ENCODE peak calls at places on chromosomes 5 and 9, in five cellular contexts. U is right cardiac atrium; O is MG63; D is left lung; Y is CD8-positive, alpha-beta memory T cell. F is an unnamed sample.

GRCh38 chr5:146079695-146080361 is 25.5 kb downstream of the PLAC8L1 start:
- DNase-seq in U (no peak), O (no peak), D (no peak), Y (no peak), F (no peak)

GRCh38 chr5:7850533-7851239 is at the start of gene CFAP90:
- DNase-seq in U (peak), O (peak), D (peak), Y (peak), F (peak)

GRCh38 chr9:7388755-7389154 is 410.8 kb downstream of the DMAC1 start:
- DNase-seq in U (no peak), O (no peak), D (no peak), Y (no peak), F (no peak)

GRCh38 chr5:126970517-126971017 is 59.8 kb downstream of the MARCHF3 start:
- DNase-seq in U (no peak), O (peak), D (no peak), Y (no peak), F (no peak)

GRCh38 chr5:123429993-123430392 is 6.8 kb upstream of the CEP120 start:
- DNase-seq in U (no peak), O (peak), D (peak), Y (no peak), F (no peak)

GRCh38 chr9:116589392-116590354 is 97.4 kb upstream of the TRIM32 start:
- DNase-seq in U (no peak), O (no peak), D (no peak), Y (no peak), F (no peak)

GRCh38 chr5:1483064-1483463 is 37.8 kb upstream of the SLC6A3 start:
- DNase-seq in U (no peak), O (no peak), D (no peak), Y (no peak), F (no peak)

GRCh38 chr5:118891252-118891651 is 97.1 kb downstream of the DTWD2 start:
- DNase-seq in U (no peak), O (no peak), D (no peak), Y (no peak), F (no peak)

GRCh38 chr5:129051283-129051682 is 43.3 kb upstream of the ISOC1 start:
- DNase-seq in U (no peak), O (no peak), D (no peak), Y (no peak), F (no peak)

GRCh38 chr9:90107021-90107771 is 502.4 kb downstream of the GADD45G start:
- DNase-seq in U (no peak), O (peak), D (peak), Y (no peak), F (no peak)

GRCh38 chr9:86804011-86804410 is 143.3 kb downstream of the GAS1 start:
- DNase-seq in U (no peak), O (no peak), D (no peak), Y (no peak), F (no peak)

GRCh38 chr5:111945535-111945934 is 188.5 kb upstream of the NREP start:
- DNase-seq in U (no peak), O (no peak), D (no peak), Y (no peak), F (no peak)

GRCh38 chr5:17799521-17799920 is 165.3 kb downstream of the TAF11L14 start:
- DNase-seq in U (no peak), O (no peak), D (no peak), Y (no peak), F (no peak)

GRCh38 chr5:56827043-56827442 is 11.7 kb downstream of the MAP3K1 start:
- DNase-seq in U (no peak), O (no peak), D (no peak), Y (no peak), F (no peak)

GRCh38 chr9:137817236-137818200 is 60.1 kb upstream of the CACNA1B start:
- DNase-seq in U (no peak), O (no peak), D (peak), Y (no peak), F (no peak)

GRCh38 chr5:98041661-98042060 is 731.8 kb upstream of the RGMB start:
- DNase-seq in U (no peak), O (no peak), D (no peak), Y (no peak), F (no peak)

GRCh38 chr9:92414566-92414965 is 9.7 kb downstream of the OMD start:
- DNase-seq in U (no peak), O (no peak), D (no peak), Y (no peak), F (no peak)

GRCh38 chr5:177301503-177302165 is 1.9 kb downstream of the RAB24 start:
- DNase-seq in U (no peak), O (peak), D (peak), Y (no peak), F (no peak)

GRCh38 chr5:107769531-107769930 is 98.8 kb upstream of the EFNA5 start:
- DNase-seq in U (no peak), O (no peak), D (no peak), Y (no peak), F (no peak)

GRCh38 chr9:34158362-34158869 is 20.4 kb upstream of the UBAP1 start:
- DNase-seq in U (no peak), O (peak), D (peak), Y (no peak), F (peak)

GRCh38 chr5:13478831-13479465 is 465.5 kb downstream of the DNAH5 start:
- DNase-seq in U (no peak), O (peak), D (no peak), Y (no peak), F (no peak)

GRCh38 chr9:89438194-89438593 is 59.7 kb downstream of the SEMA4D start:
- DNase-seq in U (no peak), O (no peak), D (no peak), Y (no peak), F (no peak)

GRCh38 chr9:94108584-94108983 is 24.3 kb downstream of the PTPDC1 start:
- DNase-seq in U (peak), O (peak), D (no peak), Y (no peak), F (no peak)

DNA sequence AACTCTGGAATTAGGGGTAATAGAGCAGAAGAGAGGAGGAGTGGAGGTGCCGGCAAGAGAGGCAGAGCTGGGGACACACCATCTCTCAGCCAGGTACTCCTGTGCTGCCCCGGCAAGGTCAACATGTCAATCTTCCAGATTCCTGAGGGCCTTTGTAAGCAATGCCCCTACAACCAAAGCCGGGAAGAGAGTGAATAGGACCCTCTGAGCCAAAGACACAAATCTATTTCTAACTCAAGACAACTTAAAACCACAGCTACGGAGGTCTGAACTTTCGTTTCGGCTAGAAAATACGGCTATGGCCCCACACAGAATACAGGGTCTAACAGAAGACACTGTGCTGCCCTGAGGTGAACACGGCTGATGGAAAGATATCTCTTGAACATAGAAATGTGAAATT is 66.6 kb downstream of the SERINC5 start:
- DNase-seq in U (no peak), O (no peak), D (no peak), Y (no peak), F (no peak)
- H3K4me3 ChIP-seq in U (no peak), O (peak), D (no peak), Y (peak), F (peak)

GRCh38 chr5:179815491-179816249 is 5.0 kb upstream of the SQSTM1 start:
- DNase-seq in U (peak), O (no peak), D (no peak), Y (no peak), F (no peak)
- H3K4me3 ChIP-seq in U (no peak), O (no peak), D (no peak), Y (no peak), F (no peak)

DNA sequence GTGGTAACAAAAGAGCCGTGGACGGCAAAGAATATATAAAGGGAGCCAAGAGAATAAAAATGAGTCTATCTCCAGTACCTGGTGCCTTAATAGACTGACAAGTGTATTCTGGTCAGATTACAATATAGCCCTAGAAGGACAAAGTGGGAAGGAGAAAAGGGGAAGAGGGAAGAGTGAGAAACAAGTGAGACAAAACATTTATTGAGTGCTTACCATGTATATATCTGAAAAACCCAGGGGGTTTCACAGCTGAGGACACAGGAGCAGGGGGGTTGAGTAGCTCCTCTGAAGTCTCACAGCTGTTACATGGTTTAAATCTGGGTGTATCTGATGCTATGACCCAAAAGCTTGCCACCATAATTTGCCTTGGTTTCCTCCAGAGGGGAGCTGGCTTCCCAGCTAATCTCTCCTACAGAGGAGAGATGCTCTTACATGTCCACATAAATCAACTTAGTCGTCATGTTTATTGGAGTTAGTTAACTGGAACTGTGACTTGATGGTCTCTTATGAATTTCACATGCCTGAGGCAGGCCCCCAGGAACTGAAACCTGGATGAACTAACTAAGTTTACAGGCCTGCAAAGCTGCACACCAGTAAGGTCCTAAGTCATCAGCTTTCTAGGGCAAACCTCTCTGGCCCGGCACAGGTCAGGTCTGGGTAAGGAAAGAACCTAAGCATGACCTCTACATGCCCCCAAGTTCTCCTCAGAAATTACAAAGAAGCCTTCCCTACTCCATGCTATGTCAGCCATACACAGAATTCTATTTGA is 15.5 kb downstream of the SIL1 start:
- DNase-seq in U (no peak), O (no peak), D (no peak), Y (no peak), F (no peak)
- H3K4me3 ChIP-seq in U (no peak), O (no peak), D (no peak), Y (no peak), F (no peak)

GRCh38 chr5:168287362-168287761 is 4.1 kb upstream of the WWC1 start:
- DNase-seq in U (no peak), O (no peak), D (no peak), Y (no peak), F (no peak)
- H3K4me3 ChIP-seq in U (no peak), O (no peak), D (no peak), Y (no peak), F (no peak)

GRCh38 chr5:167821096-167821590 is 470.3 kb upstream of the WWC1 start:
- DNase-seq in U (no peak), O (no peak), D (no peak), Y (no peak), F (no peak)

GRCh38 chr5:167820266-167820988 is 471.0 kb upstream of the WWC1 start:
- DNase-seq in U (no peak), O (no peak), D (no peak), Y (no peak), F (no peak)

GRCh38 chr5:167819406-167819805 is 472.0 kb upstream of the WWC1 start:
- DNase-seq in U (no peak), O (no peak), D (no peak), Y (no peak), F (no peak)

GRCh38 chr5:167822241-167822640 is 469.2 kb upstream of the WWC1 start:
- DNase-seq in U (no peak), O (no peak), D (no peak), Y (no peak), F (no peak)

GRCh38 chr5:167821669-167822068 is 469.8 kb upstream of the WWC1 start:
- DNase-seq in U (no peak), O (no peak), D (no peak), Y (no peak), F (no peak)
- H3K4me3 ChIP-seq in U (no peak), O (no peak), D (no peak), Y (no peak), F (peak)

DNA sequence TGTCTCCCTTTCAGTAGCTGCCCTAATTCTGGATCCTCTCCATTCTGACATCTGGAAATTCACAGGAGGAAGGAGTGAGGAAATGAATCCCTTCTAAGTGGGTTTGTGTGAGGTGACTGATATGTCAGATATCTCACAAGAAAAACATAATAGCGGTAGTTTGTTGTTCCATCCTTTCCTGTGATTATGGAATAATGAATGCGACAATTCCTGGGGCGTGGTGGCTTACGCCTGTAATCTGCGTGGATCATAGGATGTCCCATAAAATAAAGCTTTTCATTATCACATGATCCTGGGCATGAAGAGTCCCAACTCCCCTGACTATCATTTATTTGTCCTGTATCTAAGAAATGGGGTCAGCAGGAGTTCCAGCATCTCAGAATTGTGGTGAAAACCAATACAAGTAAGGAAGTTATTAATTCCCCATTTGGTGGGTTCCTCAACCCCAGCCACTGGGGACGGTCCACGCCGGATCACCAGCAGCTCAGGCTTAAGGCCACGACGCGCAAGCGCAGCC is 375 bp upstream of the C5orf24 start:
- DNase-seq in U (no peak), O (no peak), D (no peak), Y (no peak), F (no peak)
- H3K4me3 ChIP-seq in U (no peak), O (peak), D (no peak), Y (peak), F (peak)

GRCh38 chr5:38847549-38848341 is 1.9 kb downstream of the OSMR start:
- DNase-seq in U (no peak), O (no peak), D (no peak), Y (no peak), F (no peak)
- H3K4me3 ChIP-seq in U (peak), O (peak), D (peak), Y (no peak), F (peak)